ENCODE peak calls at places on chromosome 4, in four cellular contexts. D is G401; V is stimulated activated CD4-positive, alpha-beta T cell treated with anti-CD3 and anti-CD28 coated beads, Interleukin-15, amount 100 ng/mL, for 1 hour; Y is stomach. I is an unnamed sample.

GRCh38 chr4:182325397-182325796 is 82.2 kb downstream of the TENM3 start:
- DNase-seq in D (no peak), V (no peak), Y (no peak), I (no peak)

GRCh38 chr4:72473434-72473900 is 95.6 kb downstream of the ADAMTS3 start:
- DNase-seq in D (no peak), V (no peak), Y (no peak), I (no peak)

GRCh38 chr4:94758700-94759399 is 1.1 kb downstream of the BMPR1B start:
- DNase-seq in D (no peak), V (no peak), Y (no peak), I (no peak)

GRCh38 chr4:2923141-2923551 is 40.1 kb downstream of the NOP14 start:
- DNase-seq in D (no peak), V (no peak), Y (peak; percentile 25), I (no peak)

GRCh38 chr4:170278481-170278880 is 188.7 kb upstream of the AADAT start:
- DNase-seq in D (no peak), V (no peak), Y (no peak), I (no peak)

GRCh38 chr4:54384563-54384962 is 155.5 kb downstream of the PDGFRA start:
- DNase-seq in D (peak; percentile 9), V (no peak), Y (peak; percentile 45), I (no peak)

GRCh38 chr4:98864560-98864959 is 64.4 kb downstream of the EIF4E start:
- DNase-seq in D (no peak), V (no peak), Y (no peak), I (no peak)

GRCh38 chr4:147576084-147576483 is 41.1 kb upstream of the TMEM184C start:
- DNase-seq in D (no peak), V (no peak), Y (no peak), I (no peak)

GRCh38 chr4:3312362-3312761 is 19.5 kb downstream of the RGS12 start:
- DNase-seq in D (no peak), V (no peak), Y (peak; percentile 5), I (peak; percentile 54)

GRCh38 chr4:29708473-29708872 is 1011.7 kb upstream of the PCDH7 start:
- DNase-seq in D (no peak), V (no peak), Y (no peak), I (no peak)

GRCh38 chr4:73544620-73545019 is 63.1 kb downstream of the AFM start:
- DNase-seq in D (no peak), V (no peak), Y (no peak), I (no peak)

GRCh38 chr4:113106076-113106475 is 56.6 kb downstream of the ANK2 start:
- DNase-seq in D (peak; percentile 74), V (no peak), Y (no peak), I (no peak)

GRCh38 chr4:82957045-82957444 is 53.6 kb downstream of the LIN54 start:
- DNase-seq in D (no peak), V (no peak), Y (no peak), I (no peak)

GRCh38 chr4:83631066-83631465 is 95.2 kb downstream of the GPAT3 start:
- DNase-seq in D (peak; percentile 25), V (no peak), Y (no peak), I (no peak)

GRCh38 chr4:180810581-180810980 is 1432.6 kb upstream of the TENM3 start:
- DNase-seq in D (no peak), V (no peak), Y (no peak), I (no peak)

GRCh38 chr4:151260526-151260925 is 16.4 kb upstream of the PRSS48 start:
- DNase-seq in D (no peak), V (no peak), Y (no peak), I (no peak)

GRCh38 chr4:78310056-78310731 is 241.4 kb upstream of the ANXA3 start:
- DNase-seq in D (no peak), V (no peak), Y (no peak), I (no peak)

GRCh38 chr4:168119870-168120269 is 27.5 kb downstream of the ANXA10 start:
- DNase-seq in D (no peak), V (no peak), Y (no peak), I (no peak)

GRCh38 chr4:84994280-84994679 is 27.8 kb upstream of the WDFY3 start:
- DNase-seq in D (no peak), V (no peak), Y (no peak), I (no peak)

GRCh38 chr4:2267841-2268240 is 5.9 kb upstream of the MXD4 start:
- DNase-seq in D (no peak), V (no peak), Y (no peak), I (no peak)

GRCh38 chr4:8171941-8172924 is 13.6 kb upstream of the ABLIM2 start:
- DNase-seq in D (no peak), V (no peak), Y (no peak), I (no peak)

GRCh38 chr4:145760176-145760575 is 80.2 kb downstream of the C4orf51 start:
- DNase-seq in D (no peak), V (no peak), Y (no peak), I (no peak)

GRCh38 chr4:150250998-150251651 is 172.9 kb downstream of the DCLK2 start:
- DNase-seq in D (no peak), V (no peak), Y (no peak), I (no peak)

GRCh38 chr4:38128478-38129451 is 168.6 kb downstream of the PTTG2 start:
- DNase-seq in D (no peak), V (peak; percentile 27), Y (no peak), I (no peak)

GRCh38 chr4:10403633-10404445 is 53.4 kb downstream of the ZNF518B start:
- DNase-seq in D (peak; percentile 63), V (no peak), Y (no peak), I (no peak)